ENCODE peak calls at places on chromosomes 2 and 18, in seven cellular contexts. One of them, this sample, is unnamed.

GRCh38 chr2:175007510-175007909 is 2.3 kb upstream of the CHN1 start:
- DNase-seq in stimulated activated CD4-positive, alpha-beta T cell treated with anti-CD3 and anti-CD28 coated beads, TNF-alpha, amount 100 ng/mL, for 48 hours: no peak
- DNase-seq in SK-N-DZ: no peak
- DNase-seq in aorta: no peak
- DNase-seq in stimulated activated naive CD8-positive, alpha-beta T cell treated with anti-CD3 and anti-CD28 coated beads, Interleukin-15, Interleukin-2, amounts not matched to agents 100 U/mL and 50 U/mL, for 24 hours: no peak
- DNase-seq in COR-L47: no peak
- DNase-seq in pulmonary artery endothelial cell: no peak
- DNase-seq in this sample: no peak

GRCh38 chr2:42090216-42090615 is 42.4 kb downstream of the PKDCC start:
- DNase-seq in pulmonary artery endothelial cell: no peak
- DNase-seq in stimulated activated naive CD8-positive, alpha-beta T cell treated with anti-CD3 and anti-CD28 coated beads, Interleukin-15, Interleukin-2, amounts not matched to agents 100 U/mL and 50 U/mL, for 24 hours: no peak
- DNase-seq in SK-N-DZ: no peak
- DNase-seq in aorta: no peak
- DNase-seq in stimulated activated CD4-positive, alpha-beta T cell treated with anti-CD3 and anti-CD28 coated beads, TNF-alpha, amount 100 ng/mL, for 48 hours: no peak
- DNase-seq in COR-L47: no peak
- DNase-seq in this sample: no peak

GRCh38 chr2:236824836-236825235 is 255.2 kb downstream of the ACKR3 start:
- DNase-seq in SK-N-DZ: no peak
- DNase-seq in pulmonary artery endothelial cell: no peak
- DNase-seq in stimulated activated CD4-positive, alpha-beta T cell treated with anti-CD3 and anti-CD28 coated beads, TNF-alpha, amount 100 ng/mL, for 48 hours: no peak
- DNase-seq in aorta: no peak
- DNase-seq in stimulated activated naive CD8-positive, alpha-beta T cell treated with anti-CD3 and anti-CD28 coated beads, Interleukin-15, Interleukin-2, amounts not matched to agents 100 U/mL and 50 U/mL, for 24 hours: no peak
- DNase-seq in COR-L47: peak
- DNase-seq in this sample: no peak

GRCh38 chr2:207115715-207116364 is 49.9 kb downstream of the KLF7 start:
- DNase-seq in stimulated activated naive CD8-positive, alpha-beta T cell treated with anti-CD3 and anti-CD28 coated beads, Interleukin-15, Interleukin-2, amounts not matched to agents 100 U/mL and 50 U/mL, for 24 hours: no peak
- DNase-seq in aorta: no peak
- DNase-seq in stimulated activated CD4-positive, alpha-beta T cell treated with anti-CD3 and anti-CD28 coated beads, TNF-alpha, amount 100 ng/mL, for 48 hours: no peak
- DNase-seq in SK-N-DZ: peak
- DNase-seq in COR-L47: no peak
- DNase-seq in pulmonary artery endothelial cell: no peak
- DNase-seq in this sample: no peak

GRCh38 chr2:212145111-212145510 is 393.5 kb downstream of the ERBB4 start:
- DNase-seq in aorta: no peak
- DNase-seq in pulmonary artery endothelial cell: no peak
- DNase-seq in SK-N-DZ: no peak
- DNase-seq in stimulated activated CD4-positive, alpha-beta T cell treated with anti-CD3 and anti-CD28 coated beads, TNF-alpha, amount 100 ng/mL, for 48 hours: no peak
- DNase-seq in stimulated activated naive CD8-positive, alpha-beta T cell treated with anti-CD3 and anti-CD28 coated beads, Interleukin-15, Interleukin-2, amounts not matched to agents 100 U/mL and 50 U/mL, for 24 hours: no peak
- DNase-seq in COR-L47: no peak
- DNase-seq in this sample: no peak

GRCh38 chr2:95333888-95334338 is 36.8 kb downstream of the KCNIP3 start:
- DNase-seq in pulmonary artery endothelial cell: no peak
- DNase-seq in COR-L47: no peak
- DNase-seq in stimulated activated naive CD8-positive, alpha-beta T cell treated with anti-CD3 and anti-CD28 coated beads, Interleukin-15, Interleukin-2, amounts not matched to agents 100 U/mL and 50 U/mL, for 24 hours: no peak
- DNase-seq in aorta: peak
- DNase-seq in stimulated activated CD4-positive, alpha-beta T cell treated with anti-CD3 and anti-CD28 coated beads, TNF-alpha, amount 100 ng/mL, for 48 hours: no peak
- DNase-seq in SK-N-DZ: no peak
- DNase-seq in this sample: peak

GRCh38 chr2:197140045-197140444 is 170.5 kb downstream of the ANKRD44 start:
- DNase-seq in pulmonary artery endothelial cell: no peak
- DNase-seq in COR-L47: no peak
- DNase-seq in stimulated activated naive CD8-positive, alpha-beta T cell treated with anti-CD3 and anti-CD28 coated beads, Interleukin-15, Interleukin-2, amounts not matched to agents 100 U/mL and 50 U/mL, for 24 hours: no peak
- DNase-seq in aorta: no peak
- DNase-seq in stimulated activated CD4-positive, alpha-beta T cell treated with anti-CD3 and anti-CD28 coated beads, TNF-alpha, amount 100 ng/mL, for 48 hours: no peak
- DNase-seq in SK-N-DZ: no peak
- DNase-seq in this sample: no peak

GRCh38 chr18:12455511-12455910 is 47.8 kb downstream of the PRELID3A start:
- DNase-seq in aorta: no peak
- DNase-seq in stimulated activated naive CD8-positive, alpha-beta T cell treated with anti-CD3 and anti-CD28 coated beads, Interleukin-15, Interleukin-2, amounts not matched to agents 100 U/mL and 50 U/mL, for 24 hours: no peak
- DNase-seq in COR-L47: no peak
- DNase-seq in pulmonary artery endothelial cell: no peak
- DNase-seq in stimulated activated CD4-positive, alpha-beta T cell treated with anti-CD3 and anti-CD28 coated beads, TNF-alpha, amount 100 ng/mL, for 48 hours: no peak
- DNase-seq in SK-N-DZ: no peak
- DNase-seq in this sample: no peak

GRCh38 chr2:240624950-240625621 is at the start of gene GPR35:
- DNase-seq in stimulated activated CD4-positive, alpha-beta T cell treated with anti-CD3 and anti-CD28 coated beads, TNF-alpha, amount 100 ng/mL, for 48 hours: peak
- DNase-seq in pulmonary artery endothelial cell: no peak
- DNase-seq in COR-L47: no peak
- DNase-seq in SK-N-DZ: no peak
- DNase-seq in aorta: peak
- DNase-seq in stimulated activated naive CD8-positive, alpha-beta T cell treated with anti-CD3 and anti-CD28 coated beads, Interleukin-15, Interleukin-2, amounts not matched to agents 100 U/mL and 50 U/mL, for 24 hours: peak
- DNase-seq in this sample: no peak

GRCh38 chr2:98348066-98348561 is 1.9 kb downstream of the CNGA3 start:
- DNase-seq in COR-L47: peak
- DNase-seq in pulmonary artery endothelial cell: no peak
- DNase-seq in stimulated activated CD4-positive, alpha-beta T cell treated with anti-CD3 and anti-CD28 coated beads, TNF-alpha, amount 100 ng/mL, for 48 hours: no peak
- DNase-seq in stimulated activated naive CD8-positive, alpha-beta T cell treated with anti-CD3 and anti-CD28 coated beads, Interleukin-15, Interleukin-2, amounts not matched to agents 100 U/mL and 50 U/mL, for 24 hours: no peak
- DNase-seq in aorta: no peak
- DNase-seq in SK-N-DZ: peak
- DNase-seq in this sample: no peak

GRCh38 chr2:18402-19271 is 27.7 kb downstream of the FAM110C start:
- DNase-seq in stimulated activated naive CD8-positive, alpha-beta T cell treated with anti-CD3 and anti-CD28 coated beads, Interleukin-15, Interleukin-2, amounts not matched to agents 100 U/mL and 50 U/mL, for 24 hours: no peak
- DNase-seq in SK-N-DZ: no peak
- DNase-seq in stimulated activated CD4-positive, alpha-beta T cell treated with anti-CD3 and anti-CD28 coated beads, TNF-alpha, amount 100 ng/mL, for 48 hours: no peak
- DNase-seq in pulmonary artery endothelial cell: no peak
- DNase-seq in COR-L47: no peak
- DNase-seq in aorta: no peak
- DNase-seq in this sample: peak

GRCh38 chr2:212451786-212452200 is 86.8 kb downstream of the ERBB4 start:
- DNase-seq in aorta: no peak
- DNase-seq in pulmonary artery endothelial cell: no peak
- DNase-seq in SK-N-DZ: no peak
- DNase-seq in stimulated activated CD4-positive, alpha-beta T cell treated with anti-CD3 and anti-CD28 coated beads, TNF-alpha, amount 100 ng/mL, for 48 hours: no peak
- DNase-seq in stimulated activated naive CD8-positive, alpha-beta T cell treated with anti-CD3 and anti-CD28 coated beads, Interleukin-15, Interleukin-2, amounts not matched to agents 100 U/mL and 50 U/mL, for 24 hours: no peak
- DNase-seq in COR-L47: no peak
- DNase-seq in this sample: peak

This sample was measured in Caki2.